ENCODE peak calls at places on chromosomes 5 and 9, in five cellular contexts. J is A549, A is IMR-90, X is GM12878, P is K562. T is an unnamed sample.

GRCh38 chr9:108671794-108672193 is 184.0 kb downstream of the ACTL7B start:
- DNase-seq in X (no peak), A (peak), P (no peak), J (no peak), T (no peak)

GRCh38 chr9:77980622-77981021 is 51.0 kb downstream of the GNAQ start:
- DNase-seq in A (peak), X (no peak), P (no peak), J (no peak), T (no peak)

GRCh38 chr5:180072556-180072955 is 997 bp upstream of the RNF130 start:
- DNase-seq in P (no peak), X (no peak), A (no peak), J (peak), T (no peak)

GRCh38 chr5:44943637-44944036 is 134.9 kb downstream of the MRPS30 start:
- DNase-seq in X (no peak), J (no peak), P (no peak), A (no peak), T (no peak)

GRCh38 chr5:135857630-135858311 is 23.3 kb downstream of the SLC25A48 start:
- DNase-seq in P (no peak), A (no peak), X (no peak), J (no peak), T (no peak)

GRCh38 chr5:21663082-21663481 is 1190.1 kb downstream of the CDH12 start:
- DNase-seq in J (peak), P (no peak), A (no peak), X (no peak), T (no peak)

GRCh38 chr5:152649609-152650008 is 244.5 kb upstream of the NMUR2 start:
- DNase-seq in A (no peak), X (no peak), J (no peak), P (no peak), T (no peak)

GRCh38 chr9:8025532-8025931 is 226.0 kb upstream of the DMAC1 start:
- DNase-seq in X (no peak), J (no peak), P (no peak), A (no peak), T (no peak)

GRCh38 chr5:108801776-108802175 is 54.1 kb downstream of the FER start:
- DNase-seq in P (no peak), J (peak), X (no peak), A (peak), T (no peak)

GRCh38 chr5:86108825-86109224 is 508.9 kb upstream of the COX7C start:
- DNase-seq in A (no peak), P (no peak), X (no peak), J (no peak), T (no peak)

GRCh38 chr5:124954784-124955183 is 208.3 kb upstream of the ZNF608 start:
- DNase-seq in J (no peak), X (no peak), A (no peak), P (no peak), T (no peak)

GRCh38 chr5:145981612-145982571 is 45.5 kb downstream of the SH3RF2 start:
- DNase-seq in P (no peak), A (no peak), X (no peak), J (peak), T (no peak)

GRCh38 chr9:18129809-18130334 is 344.1 kb upstream of the ADAMTSL1 start:
- DNase-seq in A (no peak), J (no peak), X (no peak), P (no peak), T (no peak)

GRCh38 chr9:250039-250438 is 35.4 kb downstream of the DOCK8 start:
- DNase-seq in X (no peak), A (no peak), J (no peak), P (no peak), T (no peak)

GRCh38 chr5:149731332-149731616 is 1.2 kb downstream of the PPARGC1B start:
- DNase-seq in A (no peak), J (no peak), X (no peak), P (no peak), T (no peak)

GRCh38 chr5:131394128-131394527 is 130.3 kb downstream of the CDC42SE2 start:
- DNase-seq in A (peak), X (peak), J (no peak), P (no peak), T (no peak)

GRCh38 chr5:156051972-156052371 is 275.0 kb upstream of the SGCD start:
- DNase-seq in P (no peak), A (no peak), J (peak), X (no peak), T (no peak)

GRCh38 chr5:33311893-33312292 is 128.9 kb upstream of the TARS1 start:
- DNase-seq in J (peak), P (no peak), A (peak), X (no peak), T (no peak)

GRCh38 chr9:115520626-115521025 is 402.7 kb upstream of the TNC start:
- DNase-seq in J (no peak), P (no peak), X (no peak), A (no peak), T (no peak)

GRCh38 chr5:113123563-113123962 is 147.0 kb downstream of the DCP2 start:
- DNase-seq in J (peak), A (no peak), X (no peak), P (peak), T (no peak)

GRCh38 chr5:82635561-82636288 is 357.6 kb upstream of the RPS23 start:
- DNase-seq in P (no peak), J (peak), A (peak), X (no peak), T (no peak)

GRCh38 chr5:31889131-31889561 is 250.2 kb downstream of the PDZD2 start:
- DNase-seq in J (no peak), P (no peak), X (no peak), A (no peak), T (no peak)

GRCh38 chr9:92247296-92247695 is 46.2 kb downstream of the IARS1 start:
- DNase-seq in X (no peak), J (no peak), P (no peak), A (peak), T (no peak)

GRCh38 chr5:111689576-111689975 is 67.4 kb downstream of the NREP start:
- DNase-seq in J (no peak), P (no peak), X (no peak), A (no peak), T (no peak)

GRCh38 chr5:179791881-179792611 is 1.7 kb upstream of the LTC4S start:
- DNase-seq in X (no peak), P (no peak), J (no peak), A (no peak), T (peak)

GRCh38 chr9:105681724-105682123 is 12.6 kb upstream of the TMEM38B start:
- DNase-seq in A (peak), P (peak), X (no peak), J (peak), T (no peak)

GRCh38 chr5:37471666-37472197 is 92.6 kb downstream of the WDR70 start:
- DNase-seq in A (no peak), J (no peak), X (no peak), P (no peak), T (no peak)

GRCh38 chr5:172860520-172861443 is 26.7 kb downstream of the ERGIC1 start:
- DNase-seq in J (no peak), P (no peak), X (no peak), A (peak), T (no peak)

GRCh38 chr5:105639068-105639467 is 2031.7 kb downstream of the EFNA5 start:
- DNase-seq in X (no peak), J (no peak), P (peak), A (no peak), T (no peak)

GRCh38 chr9:89956331-89956730 is 351.5 kb downstream of the GADD45G start:
- DNase-seq in X (no peak), J (no peak), A (no peak), P (no peak), T (no peak)

GRCh38 chr5:4156153-4156552 is 560.5 kb downstream of the IRX1 start:
- DNase-seq in P (no peak), A (no peak), X (no peak), J (no peak), T (no peak)

GRCh38 chr9:37619806-37620205 is 27.4 kb upstream of the TOMM5 start:
- DNase-seq in P (no peak), J (no peak), X (no peak), A (no peak), T (no peak)

GRCh38 chr5:143985832-143986485 is 174.0 kb downstream of the HMHB1 start:
- DNase-seq in X (no peak), P (no peak), J (no peak), A (peak), T (no peak)

GRCh38 chr5:162227075-162227474 is 159.5 kb downstream of the GABRG2 start:
- DNase-seq in J (no peak), A (no peak), X (no peak), P (no peak), T (no peak)

GRCh38 chr9:99828417-99829176 is 6.9 kb downstream of the NR4A3 start:
- DNase-seq in P (no peak), J (no peak), X (no peak), A (no peak), T (no peak)

GRCh38 chr5:56995605-56996004 is 43.7 kb upstream of the MIER3 start:
- DNase-seq in P (no peak), J (no peak), A (no peak), X (no peak), T (no peak)

GRCh38 chr9:104810421-104811339 is 46.8 kb downstream of the NIPSNAP3B start:
- DNase-seq in X (no peak), P (no peak), J (peak), A (peak), T (no peak)

GRCh38 chr5:154830596-154830995 is 19.8 kb downstream of the FAXDC2 start:
- DNase-seq in A (no peak), X (no peak), J (no peak), P (no peak), T (no peak)

GRCh38 chr5:154830219-154830595 is 20.2 kb downstream of the FAXDC2 start:
- DNase-seq in A (no peak), J (no peak), P (no peak), X (no peak), T (no peak)

GRCh38 chr5:154831451-154831850 is 19.0 kb downstream of the FAXDC2 start:
- DNase-seq in A (no peak), P (no peak), J (no peak), X (no peak), T (no peak)

GRCh38 chr5:154829589-154830218 is 20.7 kb downstream of the FAXDC2 start:
- DNase-seq in P (no peak), X (no peak), J (peak), A (peak), T (no peak)

GRCh38 chr5:154829181-154829588 is 21.2 kb downstream of the FAXDC2 start:
- DNase-seq in X (no peak), A (no peak), J (no peak), P (no peak), T (no peak)
- TF ChIP-seq RCOR1 in X (no peak), A (no peak), J (no peak), P (no peak), T (no peak)

GRCh38 chr5:74630387-74631087 is 10.0 kb downstream of the ENC1 start:
- DNase-seq in J (peak), A (peak), P (no peak), X (no peak), T (no peak)

GRCh38 chr5:74632947-74633356 is 7.6 kb downstream of the ENC1 start:
- DNase-seq in X (no peak), A (peak), J (peak), P (no peak), T (no peak)

GRCh38 chr5:74633710-74634109 is 6.8 kb downstream of the ENC1 start:
- DNase-seq in J (no peak), X (no peak), A (no peak), P (no peak), T (no peak)

GRCh38 chr5:74629326-74629725 is 11.2 kb downstream of the ENC1 start:
- DNase-seq in P (no peak), X (no peak), A (no peak), J (no peak), T (no peak)

DNA sequence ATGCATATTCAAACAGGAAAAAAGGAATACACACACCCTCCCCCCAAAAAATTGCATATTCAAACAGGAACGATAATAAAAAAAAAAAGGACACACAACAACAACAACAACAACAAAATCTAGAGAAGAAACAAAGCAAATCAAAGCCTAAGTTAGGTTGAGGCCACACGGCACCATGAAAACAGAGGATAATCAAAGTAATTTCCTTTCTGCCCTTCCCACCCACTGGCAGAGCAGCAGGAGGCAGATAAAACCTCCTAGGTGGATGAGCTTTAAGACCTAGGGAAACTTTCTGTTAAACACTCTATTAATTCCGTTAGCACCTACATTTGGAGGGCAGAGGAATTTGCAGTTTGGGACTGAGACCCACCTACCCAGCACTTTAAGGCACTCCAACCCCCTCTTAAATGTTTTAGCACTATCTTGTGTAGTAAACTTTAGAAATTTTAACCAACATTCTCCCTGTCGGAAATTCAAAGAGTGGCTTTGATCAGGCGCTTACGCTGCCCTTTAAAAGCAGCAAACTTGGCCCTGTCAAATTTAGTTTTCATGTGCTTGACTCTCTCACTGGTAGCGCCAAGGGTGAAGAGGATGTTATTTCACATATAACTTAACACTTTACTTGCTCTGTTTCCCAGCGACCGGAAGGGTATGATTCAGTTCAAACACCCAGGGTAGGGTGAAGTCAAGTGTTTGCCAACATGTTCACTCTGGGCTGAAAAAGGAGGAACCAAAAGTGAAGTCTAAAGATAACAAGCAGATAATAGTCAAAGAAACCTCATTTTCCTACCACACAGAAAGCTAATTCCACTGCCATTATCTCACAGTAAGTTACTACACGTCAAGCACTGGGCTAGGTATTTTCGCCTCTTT is 9.2 kb downstream of the ENC1 start:
- DNase-seq in X (peak), P (no peak), J (peak), A (peak), T (no peak)
- TF ChIP-seq RCOR1 in X (no peak), P (no peak), J (no peak), A (no peak), T (no peak)

GRCh38 chr5:543755-544674 is 19.8 kb upstream of the SLC9A3 start:
- DNase-seq in J (no peak), A (no peak), X (peak), P (no peak), T (no peak)
- TF ChIP-seq RCOR1 in J (no peak), A (no peak), X (no peak), P (no peak), T (no peak)

GRCh38 chr9:125650271-125650737 is 56.7 kb downstream of the MAPKAP1 start:
- DNase-seq in J (no peak), P (no peak), A (peak), X (peak), T (no peak)
- TF ChIP-seq RCOR1 in J (no peak), P (no peak), A (no peak), X (no peak), T (no peak)

GRCh38 chr9:133990366-133991210 is 1.5 kb downstream of the VAV2 start:
- DNase-seq in J (peak), A (peak), P (no peak), X (no peak), T (peak)
- TF ChIP-seq RCOR1 in J (no peak), A (no peak), P (no peak), X (no peak), T (no peak)

GRCh38 chr9:107472581-107473335 is 16.8 kb downstream of the KLF4 start:
- DNase-seq in X (no peak), J (no peak), A (no peak), P (no peak), T (no peak)
- TF ChIP-seq RCOR1 in X (no peak), J (no peak), A (no peak), P (no peak), T (no peak)

DNA sequence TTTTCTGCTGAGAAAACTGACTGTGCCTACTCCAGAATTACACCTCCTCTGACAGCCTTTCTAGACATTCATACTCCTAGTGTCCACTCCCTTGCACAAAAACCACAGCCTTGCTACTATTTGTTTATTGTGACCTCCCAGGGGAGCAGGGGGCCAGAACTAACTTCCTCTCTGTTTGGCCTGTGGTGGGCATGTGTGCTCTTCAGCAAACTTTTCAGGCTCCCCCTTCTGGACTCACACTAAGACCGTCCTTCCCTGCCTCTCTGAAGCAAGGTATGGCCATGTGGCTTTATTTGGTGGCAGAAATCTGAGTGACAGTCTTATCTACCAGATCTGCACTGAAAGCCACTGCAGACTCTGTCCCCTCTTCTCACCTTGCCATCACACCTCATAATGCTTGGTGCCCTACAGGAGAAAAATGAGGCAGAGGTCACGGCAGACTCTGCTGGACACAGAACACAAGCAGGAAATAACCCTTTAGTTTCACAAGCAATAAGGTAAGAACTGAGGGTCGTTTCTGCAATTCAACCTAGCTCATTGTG is 28.2 kb downstream of the LIFR start:
- DNase-seq in X (no peak), P (no peak), A (no peak), J (no peak), T (no peak)
- TF ChIP-seq RCOR1 in X (no peak), P (no peak), A (no peak), J (no peak), T (no peak)

DNA sequence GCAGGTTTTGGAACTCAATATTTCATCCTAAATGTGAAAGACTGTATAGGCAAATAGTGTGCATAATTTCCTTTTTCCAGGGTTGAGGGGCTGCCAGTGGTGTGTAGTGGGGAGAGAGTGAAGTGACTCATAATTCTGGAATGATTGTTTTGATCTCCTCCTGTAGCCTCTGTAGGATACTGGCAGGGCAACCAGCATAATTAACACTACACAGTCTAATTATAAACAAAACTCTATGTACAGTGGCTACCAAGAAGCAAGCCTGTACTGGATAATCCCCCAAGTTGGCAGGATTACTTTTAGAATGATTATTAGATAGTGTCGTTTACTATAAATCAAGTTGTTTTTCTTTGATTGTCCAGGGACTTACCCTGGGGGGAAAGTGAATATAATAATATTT is 32.2 kb downstream of the LNPEP start:
- DNase-seq in P (peak), J (no peak), A (peak), X (no peak), T (no peak)
- TF ChIP-seq RCOR1 in P (no peak), J (no peak), A (no peak), X (no peak), T (no peak)

DNA sequence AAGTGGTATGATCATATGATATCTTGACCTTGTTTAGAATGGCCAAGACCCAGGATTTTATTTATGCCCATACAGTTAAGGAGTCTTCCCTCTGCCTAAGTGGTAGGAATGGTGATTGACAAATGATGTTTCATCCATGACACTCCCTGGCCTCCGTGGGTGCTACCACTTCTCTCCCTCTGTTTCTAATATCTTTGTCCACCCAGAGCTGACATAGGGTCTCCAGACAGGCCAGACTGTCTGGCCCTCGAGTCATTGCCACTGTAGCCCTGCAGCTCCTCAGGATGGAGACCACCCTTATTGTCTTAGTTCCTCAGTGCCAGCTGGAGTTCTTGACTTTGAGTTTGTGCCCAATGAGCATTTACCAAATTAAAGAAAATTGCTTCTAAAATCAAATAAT is 235.6 kb downstream of the NSG2 start:
- DNase-seq in A (no peak), P (no peak), X (no peak), J (no peak), T (no peak)
- TF ChIP-seq RCOR1 in A (no peak), P (no peak), X (no peak), J (no peak), T (no peak)

T was measured in SK-N-SH.